ENCODE peak calls at places on chromosomes 2 and 18, in four cellular contexts. One of them, this sample, is unnamed.

GRCh38 chr2:216041438-216041837 is 28.1 kb upstream of the MREG start:
- DNase-seq in vagina: no peak
- DNase-seq in KG1: no peak
- DNase-seq in EL: no peak
- DNase-seq in this sample: no peak

GRCh38 chr2:43210467-43211303 is 15.7 kb downstream of the ZFP36L2 start:
- DNase-seq in vagina: no peak
- DNase-seq in KG1: no peak
- DNase-seq in EL: peak
- DNase-seq in this sample: no peak

GRCh38 chr18:58928401-58928800 is 63.7 kb downstream of the ZNF532 start:
- DNase-seq in vagina: no peak
- DNase-seq in KG1: no peak
- DNase-seq in EL: no peak
- DNase-seq in this sample: no peak

GRCh38 chr2:142462291-142462690 is 331.5 kb upstream of the LRP1B start:
- DNase-seq in vagina: no peak
- DNase-seq in KG1: no peak
- DNase-seq in EL: peak
- DNase-seq in this sample: no peak

GRCh38 chr2:130376433-130377293 is 20.8 kb downstream of the PTPN18 start:
- DNase-seq in vagina: no peak
- DNase-seq in KG1: no peak
- DNase-seq in EL: no peak
- DNase-seq in this sample: no peak

GRCh38 chr2:185145316-185146121 is 547.2 kb downstream of the ZNF804A start:
- DNase-seq in vagina: no peak
- DNase-seq in KG1: no peak
- DNase-seq in EL: no peak
- DNase-seq in this sample: no peak

GRCh38 chr2:194203898-194204297 is 1453.1 kb upstream of the SLC39A10 start:
- DNase-seq in vagina: no peak
- DNase-seq in KG1: no peak
- DNase-seq in EL: peak
- DNase-seq in this sample: no peak

GRCh38 chr2:65728477-65729180 is 296.2 kb upstream of the SPRED2 start:
- DNase-seq in vagina: no peak
- DNase-seq in KG1: peak
- DNase-seq in EL: no peak
- DNase-seq in this sample: no peak

GRCh38 chr18:52160652-52161051 is 179.3 kb upstream of the DCC start:
- DNase-seq in vagina: no peak
- DNase-seq in KG1: no peak
- DNase-seq in EL: no peak
- DNase-seq in this sample: no peak

GRCh38 chr2:16104345-16105177 is 164.2 kb downstream of the MYCN start:
- DNase-seq in vagina: no peak
- DNase-seq in KG1: no peak
- DNase-seq in EL: no peak
- DNase-seq in this sample: no peak

This sample was measured in foreskin melanocyte.